ENCODE peak calls at places on chromosomes 7 and 10, in four cellular contexts. Y is suprapubic skin, S is esophagus muscularis mucosa, J is Panc1. F is an unnamed sample. For H3K9me3 and H3K4me1, the result is how much of the 10 kb centered on the place peaks cover.

GRCh38 chr7:151801782-151802468 is 75.0 kb downstream of the PRKAG2 start:
- DNase-seq in S (no peak), J (no peak), Y (no peak), F (no peak)

GRCh38 chr7:156833311-156833710 is 59.7 kb downstream of the LMBR1 start:
- DNase-seq in S (no peak), J (no peak), Y (no peak), F (no peak)

GRCh38 chr7:134933460-134934068 is 52.7 kb upstream of the AGBL3 start:
- DNase-seq in J (no peak), S (no peak), Y (no peak), F (no peak)

GRCh38 chr7:148825338-148825737 is 58.8 kb downstream of the EZH2 start:
- DNase-seq in J (no peak), S (no peak), Y (no peak), F (no peak)

GRCh38 chr10:104336829-104337526 is 1.3 kb downstream of the ITPRIP start:
- DNase-seq in J (no peak), S (no peak), Y (no peak), F (peak)

GRCh38 chr7:30365626-30366025 is 81.2 kb downstream of the ZNRF2 start:
- DNase-seq in S (no peak), Y (no peak), J (no peak), F (no peak)

GRCh38 chr10:130358981-130359650 is 222.9 kb downstream of the GLRX3 start:
- DNase-seq in S (no peak), J (no peak), Y (no peak), F (no peak)

GRCh38 chr7:111825046-111825445 is 262.8 kb upstream of the IMMP2L start:
- DNase-seq in S (no peak), J (no peak), Y (no peak), F (no peak)

GRCh38 chr10:49837096-49837495 is 75.0 kb upstream of the OGDHL start:
- DNase-seq in J (no peak), S (no peak), Y (no peak), F (no peak)

GRCh38 chr10:111990734-111991133 is 192.8 kb downstream of the GPAM start:
- DNase-seq in Y (no peak), J (no peak), S (no peak), F (no peak)

GRCh38 chr10:103636996-103637395 is 143.5 kb downstream of the NEURL1 start:
- DNase-seq in Y (no peak), S (no peak), J (no peak), F (no peak)

GRCh38 chr7:91347288-91347687 is 83.1 kb downstream of the FZD1 start:
- DNase-seq in S (no peak), J (no peak), Y (no peak), F (no peak)

GRCh38 chr10:5947471-5948207 is 29.7 kb downstream of the IL15RA start:
- DNase-seq in J (no peak), S (no peak), Y (no peak), F (no peak)

GRCh38 chr10:110007171-110007700 is 548 bp upstream of the ADD3 start:
- DNase-seq in S (no peak), Y (no peak), J (no peak), F (peak)

GRCh38 chr7:95240910-95241309 is 83.4 kb downstream of the PON1 start:
- DNase-seq in Y (no peak), S (no peak), J (no peak), F (no peak)

GRCh38 chr10:12228851-12229250 is 32.9 kb downstream of the CDC123 start:
- DNase-seq in J (no peak), Y (no peak), S (no peak), F (no peak)

GRCh38 chr7:142739927-142740492 is 9.3 kb upstream of the PRSS1 start:
- DNase-seq in S (no peak), Y (no peak), J (no peak), F (no peak)

GRCh38 chr10:108319434-108320222 is 1155.1 kb upstream of the SORCS1 start:
- DNase-seq in Y (no peak), J (no peak), S (no peak), F (no peak)

GRCh38 chr10:71134732-71135211 is 77.6 kb upstream of the UNC5B start:
- DNase-seq in Y (no peak), S (peak), J (no peak), F (peak)

GRCh38 chr10:71137701-71138100 is 74.7 kb upstream of the UNC5B start:
- DNase-seq in J (no peak), S (no peak), Y (no peak), F (peak)

GRCh38 chr10:71135276-71135675 is 77.1 kb upstream of the UNC5B start:
- DNase-seq in J (no peak), Y (no peak), S (no peak), F (no peak)

GRCh38 chr10:71138126-71138860 is 74.1 kb upstream of the UNC5B start:
- DNase-seq in Y (no peak), S (no peak), J (no peak), F (peak)

DNA sequence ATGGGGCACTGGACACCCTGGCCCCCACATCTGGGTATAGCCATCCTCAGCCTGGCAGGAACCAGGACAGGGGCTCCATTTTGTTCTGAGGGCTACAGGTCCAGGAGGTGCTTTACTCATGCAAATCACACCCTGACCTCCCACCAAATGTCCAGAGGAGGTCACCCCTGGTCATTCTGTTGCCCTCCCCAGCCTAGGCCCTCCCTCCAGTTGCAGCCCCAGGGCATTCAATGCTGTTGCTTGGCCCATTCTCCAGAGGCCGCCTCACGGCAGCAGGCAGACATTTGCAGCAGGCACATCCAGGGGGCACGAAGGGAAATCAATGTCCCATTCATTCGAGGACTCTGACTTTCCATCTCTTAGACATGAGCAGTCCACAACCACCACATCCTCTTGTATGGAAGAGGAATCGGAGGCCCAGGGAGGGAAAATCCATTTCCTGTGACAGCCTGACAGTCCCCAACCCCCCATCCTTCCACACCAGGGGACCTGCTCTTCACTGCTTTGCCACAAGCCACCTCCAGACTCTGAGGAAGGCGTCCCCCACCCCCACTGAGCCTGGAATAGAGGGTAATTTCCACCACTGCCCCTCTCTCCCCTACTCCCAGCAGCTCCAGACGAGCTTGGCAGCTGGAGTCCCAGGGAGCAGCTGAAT is 76.2 kb upstream of the UNC5B start:
- DNase-seq in J (no peak), Y (no peak), S (peak), F (peak)
- H3K9me3 ChIP-seq in J (under half), Y (under half), S (under half), F (under half)

GRCh38 chr10:59905066-59905734 is 1.2 kb downstream of the CCDC6 start:
- DNase-seq in S (no peak), J (no peak), Y (peak), F (no peak)

GRCh38 chr10:59905735-59906416 is 480 bp downstream of the CCDC6 start:
- DNase-seq in Y (peak), J (no peak), S (no peak), F (no peak)

GRCh38 chr10:59901481-59901880 is 4.9 kb downstream of the CCDC6 start:
- DNase-seq in Y (no peak), J (no peak), S (no peak), F (no peak)

GRCh38 chr10:59904431-59905065 is 1.8 kb downstream of the CCDC6 start:
- DNase-seq in S (no peak), J (no peak), Y (no peak), F (no peak)

GRCh38 chr10:59903871-59904270 is 2.5 kb downstream of the CCDC6 start:
- DNase-seq in Y (no peak), J (no peak), S (no peak), F (no peak)
- H3K4me1 ChIP-seq in Y (half or more), J (under half), S (half or more), F (half or more)

DNA sequence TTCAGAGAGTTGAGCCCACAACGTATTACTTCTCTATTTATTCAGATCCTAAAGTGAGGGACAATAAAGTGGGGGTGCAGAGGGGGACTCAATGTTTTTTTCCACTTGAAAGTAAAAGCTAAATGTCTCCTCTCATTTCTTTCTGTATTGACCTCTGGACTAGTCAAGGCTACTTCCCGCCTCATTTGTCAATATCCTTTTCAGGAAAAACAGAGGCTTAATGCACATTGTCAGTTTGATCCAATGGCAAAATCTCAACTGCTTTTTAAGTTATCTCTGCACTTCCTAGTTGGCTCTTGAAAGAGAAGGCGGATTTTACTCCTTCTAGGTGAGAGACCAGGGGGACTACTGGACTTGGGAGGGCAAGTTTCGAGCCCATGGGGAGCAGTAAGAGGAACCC is 56.4 kb downstream of the HIPK2 start:
- DNase-seq in J (no peak), S (no peak), Y (no peak), F (no peak)
- TF ChIP-seq POLR2AphosphoS5 in J (no peak), S (no peak), Y (no peak), F (no peak)

GRCh38 chr7:71377469-71377868 is 245.5 kb downstream of the GALNT17 start:
- DNase-seq in Y (no peak), S (no peak), J (no peak), F (peak)
- H3K9me3 ChIP-seq in Y (under half), S (under half), J (under half), F (under half)

GRCh38 chr10:91590904-91591791 is 41.7 kb downstream of the PPP1R3C start:
- DNase-seq in Y (no peak), J (no peak), S (no peak), F (no peak)

GRCh38 chr10:91591792-91592165 is 41.1 kb downstream of the PPP1R3C start:
- DNase-seq in Y (no peak), S (no peak), J (no peak), F (no peak)

GRCh38 chr10:91590142-91590903 is 42.5 kb downstream of the PPP1R3C start:
- DNase-seq in Y (no peak), J (no peak), S (no peak), F (no peak)

GRCh38 chr10:91592282-91593020 is 40.4 kb downstream of the PPP1R3C start:
- DNase-seq in S (no peak), J (no peak), Y (no peak), F (no peak)

DNA sequence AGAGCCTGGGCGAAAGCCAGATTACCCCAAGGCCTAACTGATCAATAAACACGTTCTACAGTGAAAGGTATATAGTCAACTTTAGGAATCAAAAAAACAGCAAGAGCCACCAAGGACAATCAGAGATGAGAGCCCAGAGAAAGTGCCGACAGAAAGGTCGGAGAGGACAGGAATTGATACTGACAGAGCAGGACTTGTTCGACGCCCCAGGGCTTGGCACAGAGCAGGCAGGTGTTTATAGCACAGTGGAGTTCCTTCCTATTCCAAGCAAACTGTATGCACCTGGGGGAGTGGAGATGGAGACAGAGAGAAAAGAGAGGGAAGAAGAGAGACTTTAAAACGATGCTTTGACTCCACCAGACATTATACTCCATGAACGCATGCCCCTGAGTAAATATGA is 39.5 kb downstream of the PPP1R3C start:
- DNase-seq in Y (no peak), S (peak), J (no peak), F (no peak)
- H3K4me1 ChIP-seq in Y (half or more), S (half or more), J (under half), F (half or more)

GRCh38 chr7:26200113-26200443 is 468 bp downstream of the HNRNPA2B1 start:
- DNase-seq in Y (peak), J (no peak), S (no peak), F (no peak)

GRCh38 chr7:26199301-26200112 is 1.0 kb downstream of the HNRNPA2B1 start:
- DNase-seq in J (no peak), Y (peak), S (no peak), F (no peak)

GRCh38 chr7:26198133-26198780 is 2.3 kb downstream of the HNRNPA2B1 start:
- DNase-seq in Y (no peak), J (no peak), S (no peak), F (no peak)

GRCh38 chr7:26197153-26198115 is 3.1 kb downstream of the HNRNPA2B1 start:
- DNase-seq in Y (no peak), J (no peak), S (no peak), F (no peak)

GRCh38 chr7:26198781-26199169 is 1.8 kb downstream of the HNRNPA2B1 start:
- DNase-seq in J (no peak), Y (no peak), S (no peak), F (no peak)
- TF ChIP-seq POLR2AphosphoS5 in J (no peak), Y (no peak), S (no peak), F (no peak)

GRCh38 chr10:1559731-1560130 is 177.6 kb downstream of the ADARB2 start:
- DNase-seq in J (no peak), S (no peak), Y (peak), F (no peak)

GRCh38 chr10:1561731-1562337 is 175.5 kb downstream of the ADARB2 start:
- DNase-seq in S (no peak), J (no peak), Y (no peak), F (no peak)

GRCh38 chr10:1557081-1557480 is 180.2 kb downstream of the ADARB2 start:
- DNase-seq in S (no peak), J (no peak), Y (peak), F (no peak)

GRCh38 chr10:1560535-1561192 is 176.7 kb downstream of the ADARB2 start:
- DNase-seq in S (no peak), Y (peak), J (no peak), F (no peak)

DNA sequence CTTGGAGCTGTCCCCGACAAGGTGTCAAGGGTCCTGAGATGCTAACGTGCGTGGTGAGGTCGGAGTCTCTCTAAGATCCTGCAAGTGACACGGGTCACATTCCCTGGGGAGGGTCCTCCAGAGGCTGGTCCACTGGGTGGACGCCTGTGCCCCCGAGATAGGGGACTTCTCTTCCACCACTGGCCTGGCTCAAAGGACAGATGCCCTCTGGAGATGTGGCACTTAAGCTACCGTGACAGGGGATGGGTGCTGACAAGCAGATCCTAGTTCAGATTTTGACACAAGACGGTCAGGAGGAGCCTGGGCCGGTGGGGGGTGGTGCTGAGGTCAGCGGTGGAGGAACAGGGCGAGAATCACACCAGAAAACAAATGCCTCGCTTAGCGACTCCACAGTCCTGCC is 178.0 kb downstream of the ADARB2 start:
- DNase-seq in S (no peak), Y (peak), J (no peak), F (no peak)
- H3K9me3 ChIP-seq in S (under half), Y (under half), J (under half), F (under half)

DNA sequence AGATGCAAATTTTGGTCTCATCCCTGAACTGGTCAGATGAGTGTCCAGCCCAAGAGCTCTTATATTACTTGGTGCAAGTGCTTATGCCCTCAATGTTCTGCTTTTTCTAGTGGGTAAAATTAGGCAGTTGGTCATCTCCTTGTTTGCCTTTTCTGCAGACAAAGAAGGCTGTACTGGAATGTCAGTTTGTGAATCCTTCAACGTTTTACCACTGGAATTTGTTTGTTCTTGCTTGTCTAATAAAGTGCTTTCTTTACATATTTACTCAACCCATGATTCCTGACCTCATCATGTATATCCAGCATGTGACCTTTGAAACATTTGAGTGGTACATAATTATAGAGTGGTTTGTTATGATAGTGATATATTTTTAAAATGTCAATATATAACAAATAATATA is 232.2 kb upstream of the TEX47 start:
- DNase-seq in J (no peak), S (no peak), Y (no peak), F (no peak)
- H3K4me1 ChIP-seq in J (under half), S (under half), Y (under half), F (under half)

GRCh38 chr7:2312272-2312929 is 1.8 kb downstream of the SNX8 start:
- DNase-seq in Y (no peak), J (no peak), S (no peak), F (no peak)
- TF ChIP-seq POLR2AphosphoS5 in Y (no peak), J (no peak), S (no peak), F (no peak)

GRCh38 chr10:43074827-43075611 is 1.9 kb upstream of the RET start:
- DNase-seq in J (no peak), Y (no peak), S (no peak), F (no peak)

GRCh38 chr10:43071881-43072650 is 4.8 kb upstream of the RET start:
- DNase-seq in Y (no peak), J (no peak), S (no peak), F (no peak)

GRCh38 chr10:43073721-43074120 is 3.1 kb upstream of the RET start:
- DNase-seq in Y (no peak), J (no peak), S (no peak), F (no peak)

GRCh38 chr10:43074409-43074808 is 2.5 kb upstream of the RET start:
- DNase-seq in Y (no peak), J (no peak), S (no peak), F (no peak)

GRCh38 chr10:43073191-43073590 is 3.7 kb upstream of the RET start:
- DNase-seq in J (no peak), S (no peak), Y (no peak), F (no peak)
- H3K9me3 ChIP-seq in J (under half), S (under half), Y (under half), F (under half)